ENCODE peak calls at places on chromosomes 1 and 21, in eight cellular contexts. V, A, U, C, X, O, Y and G are unnamed samples.

GRCh38 chr1:18200918-18201317 is 93.3 kb downstream of the IGSF21 start:
- DNase-seq in V (no peak), A (no peak), U (no peak), C (no peak), X (no peak), O (no peak), Y (no peak), G (no peak)

GRCh38 chr1:218679391-218679790 is 334.3 kb downstream of the TGFB2 start:
- DNase-seq in V (peak; percentile 60), A (no peak), U (no peak), C (no peak), X (no peak), O (no peak), Y (no peak), G (peak; percentile 76)

GRCh38 chr1:110309768-110310167 is 29.4 kb upstream of the RBM15 start:
- DNase-seq in V (peak; percentile 93), A (peak; percentile 88), U (no peak), C (no peak), X (no peak), O (no peak), Y (no peak), G (peak; percentile 98)

GRCh38 chr1:154951901-154952657 is 3.8 kb downstream of the PBXIP1 start:
- DNase-seq in V (no peak), A (no peak), U (no peak), C (no peak), X (no peak), O (peak; percentile 71), Y (peak; percentile 63), G (peak; percentile 26)

GRCh38 chr21:32467291-32467690 is 54.8 kb downstream of the EVA1C start:
- DNase-seq in V (no peak), A (no peak), U (no peak), C (no peak), X (no peak), O (no peak), Y (no peak), G (no peak)

GRCh38 chr1:40317394-40318074 is 448 bp upstream of the COL9A2 start:
- DNase-seq in V (no peak), A (no peak), U (no peak), C (no peak), X (no peak), O (peak; percentile 48), Y (no peak), G (no peak)

GRCh38 chr1:214009613-214010550 is 22.1 kb downstream of the PROX1 start:
- DNase-seq in V (no peak), A (no peak), U (no peak), C (no peak), X (no peak), O (no peak), Y (no peak), G (no peak)

GRCh38 chr1:29972664-29973063 is 736.3 kb downstream of the PTPRU start:
- DNase-seq in V (no peak), A (no peak), U (no peak), C (no peak), X (no peak), O (no peak), Y (no peak), G (no peak)